ENCODE peak calls at places on chromosomes 5 and 9, in nine cellular contexts. H, M, Z, U, I, A, E, B and Q are unnamed samples.

GRCh38 chr9:136507992-136508375 is 25.1 kb upstream of the SEC16A start:
- DNase-seq in H (no peak), M (no peak), Z (no peak), U (no peak), I (no peak), A (no peak), E (no peak), B (no peak), Q (no peak)

GRCh38 chr9:12723409-12724028 is 30.3 kb downstream of the TYRP1 start:
- DNase-seq in H (no peak), M (no peak), Z (peak), U (no peak), I (no peak), A (peak), E (no peak), B (peak), Q (no peak)

GRCh38 chr9:78898239-78898638 is 601.3 kb downstream of the PSAT1 start:
- DNase-seq in H (no peak), M (no peak), Z (no peak), U (no peak), I (no peak), A (no peak), E (no peak), B (no peak), Q (no peak)

GRCh38 chr5:138874771-138875628 is at the start of gene LRRTM2:
- DNase-seq in H (no peak), M (no peak), Z (peak), U (no peak), I (no peak), A (peak), E (no peak), B (peak), Q (no peak)

GRCh38 chr9:22026696-22027095 is 17.6 kb upstream of the CDKN2B start:
- DNase-seq in H (no peak), M (no peak), Z (no peak), U (no peak), I (no peak), A (no peak), E (no peak), B (no peak), Q (no peak)

GRCh38 chr9:94941211-94941875 is 214.8 kb downstream of the AOPEP start:
- DNase-seq in H (no peak), M (no peak), Z (no peak), U (peak), I (no peak), A (peak), E (no peak), B (peak), Q (no peak)

GRCh38 chr5:52988335-52989024 is 672 bp upstream of the ITGA2 start:
- DNase-seq in H (no peak), M (no peak), Z (no peak), U (no peak), I (no peak), A (no peak), E (no peak), B (no peak), Q (no peak)

GRCh38 chr9:83972286-83972685 is 7.7 kb downstream of the HNRNPK start:
- DNase-seq in H (no peak), M (no peak), Z (no peak), U (no peak), I (no peak), A (no peak), E (no peak), B (peak), Q (no peak)

GRCh38 chr5:285991-286557 is 14.6 kb downstream of the PDCD6 start:
- DNase-seq in H (no peak), M (no peak), Z (peak), U (peak), I (no peak), A (no peak), E (no peak), B (no peak), Q (no peak)

GRCh38 chr9:70120834-70121510 is 77.3 kb downstream of the MAMDC2 start:
- DNase-seq in H (peak), M (no peak), Z (peak), U (peak), I (no peak), A (peak), E (no peak), B (peak), Q (peak)

GRCh38 chr5:177357459-177358332 is at the start of gene RGS14:
- DNase-seq in H (no peak), M (no peak), Z (peak), U (peak), I (peak), A (peak), E (peak), B (no peak), Q (no peak)

GRCh38 chr5:107424461-107424860 is 246.3 kb downstream of the EFNA5 start:
- DNase-seq in H (no peak), M (no peak), Z (peak), U (no peak), I (no peak), A (peak), E (no peak), B (peak), Q (no peak)

GRCh38 chr5:123460296-123460729 is 37.1 kb upstream of the CEP120 start:
- DNase-seq in H (no peak), M (no peak), Z (no peak), U (peak), I (no peak), A (peak), E (no peak), B (no peak), Q (no peak)

GRCh38 chr5:149341846-149342245 is 3.5 kb upstream of the GRPEL2 start:
- DNase-seq in H (no peak), M (no peak), Z (no peak), U (no peak), I (no peak), A (no peak), E (no peak), B (no peak), Q (no peak)

GRCh38 chr5:91146905-91147600 is 236.1 kb downstream of the ARRDC3 start:
- DNase-seq in H (peak), M (no peak), Z (no peak), U (no peak), I (peak), A (no peak), E (peak), B (no peak), Q (no peak)

GRCh38 chr9:124467410-124468060 is 17.3 kb downstream of the ADGRD2 start:
- DNase-seq in H (no peak), M (no peak), Z (no peak), U (no peak), I (peak), A (no peak), E (no peak), B (no peak), Q (no peak)

GRCh38 chr5:68074048-68074632 is 141.4 kb upstream of the PIK3R1 start:
- DNase-seq in H (no peak), M (no peak), Z (no peak), U (no peak), I (no peak), A (no peak), E (no peak), B (peak), Q (no peak)

GRCh38 chr5:58582004-58582403 is 871 bp upstream of the RAB3C start:
- DNase-seq in H (no peak), M (peak), Z (no peak), U (no peak), I (peak), A (no peak), E (no peak), B (no peak), Q (no peak)

GRCh38 chr5:179142434-179143198 is 82.4 kb downstream of the ZNF354C start:
- DNase-seq in H (no peak), M (no peak), Z (peak), U (no peak), I (no peak), A (peak), E (no peak), B (peak), Q (no peak)

GRCh38 chr9:130017035-130017909 is 25.7 kb downstream of the FNBP1 start:
- DNase-seq in H (no peak), M (no peak), Z (no peak), U (no peak), I (no peak), A (no peak), E (no peak), B (no peak), Q (no peak)

GRCh38 chr9:124776952-124777645 is at the start of gene OLFML2A:
- DNase-seq in H (no peak), M (peak), Z (peak), U (peak), I (no peak), A (no peak), E (no peak), B (peak), Q (no peak)

GRCh38 chr5:59873113-59873512 is 20.4 kb downstream of the PDE4D start:
- DNase-seq in H (no peak), M (no peak), Z (peak), U (no peak), I (no peak), A (peak), E (no peak), B (peak), Q (no peak)

GRCh38 chr5:163649522-163649921 is 144.1 kb downstream of the MAT2B start:
- DNase-seq in H (no peak), M (no peak), Z (peak), U (no peak), I (no peak), A (peak), E (no peak), B (peak), Q (no peak)

GRCh38 chr9:108363321-108363720 is 492.5 kb downstream of the ACTL7B start:
- DNase-seq in H (no peak), M (no peak), Z (no peak), U (no peak), I (no peak), A (no peak), E (no peak), B (no peak), Q (no peak)

GRCh38 chr9:35518981-35519679 is 29.2 kb downstream of the RUSC2 start:
- DNase-seq in H (no peak), M (no peak), Z (peak), U (no peak), I (no peak), A (peak), E (no peak), B (peak), Q (no peak)

GRCh38 chr5:80097516-80097915 is 62.4 kb downstream of the THBS4 start:
- DNase-seq in H (no peak), M (no peak), Z (no peak), U (no peak), I (no peak), A (no peak), E (no peak), B (no peak), Q (no peak)

GRCh38 chr9:6414291-6414690 is 1.3 kb downstream of the UHRF2 start:
- DNase-seq in H (no peak), M (peak), Z (peak), U (no peak), I (no peak), A (peak), E (no peak), B (peak), Q (no peak)

GRCh38 chr5:17184596-17184995 is 32.8 kb upstream of the BASP1 start:
- DNase-seq in H (no peak), M (no peak), Z (peak), U (no peak), I (no peak), A (no peak), E (no peak), B (no peak), Q (no peak)

GRCh38 chr5:151155149-151155776 is 2.3 kb downstream of the ANXA6 start:
- DNase-seq in H (no peak), M (no peak), Z (no peak), U (peak), I (no peak), A (no peak), E (no peak), B (peak), Q (no peak)

GRCh38 chr5:132669455-132669820 is 4.4 kb upstream of the IL4 start:
- DNase-seq in H (no peak), M (no peak), Z (no peak), U (no peak), I (no peak), A (no peak), E (no peak), B (no peak), Q (peak)

GRCh38 chr9:14813336-14814020 is 90.9 kb upstream of the CER1 start:
- DNase-seq in H (no peak), M (no peak), Z (peak), U (no peak), I (no peak), A (peak), E (no peak), B (peak), Q (no peak)

GRCh38 chr9:134378901-134379338 is 52.7 kb downstream of the RXRA start:
- DNase-seq in H (no peak), M (no peak), Z (peak), U (peak), I (no peak), A (no peak), E (no peak), B (peak), Q (no peak)

GRCh38 chr5:137300411-137301240 is 198.5 kb downstream of the SPOCK1 start:
- DNase-seq in H (no peak), M (no peak), Z (peak), U (no peak), I (no peak), A (peak), E (no peak), B (peak), Q (no peak)

GRCh38 chr5:128667148-128667547 is 129.1 kb upstream of the FBN2 start:
- DNase-seq in H (no peak), M (no peak), Z (no peak), U (no peak), I (no peak), A (no peak), E (no peak), B (no peak), Q (no peak)
- TF ChIP-seq CTCF in H (no peak), M (no peak), Z (peak), U (no peak), I (peak), A (no peak), E (no peak), B (no peak), Q (no peak)

DNA sequence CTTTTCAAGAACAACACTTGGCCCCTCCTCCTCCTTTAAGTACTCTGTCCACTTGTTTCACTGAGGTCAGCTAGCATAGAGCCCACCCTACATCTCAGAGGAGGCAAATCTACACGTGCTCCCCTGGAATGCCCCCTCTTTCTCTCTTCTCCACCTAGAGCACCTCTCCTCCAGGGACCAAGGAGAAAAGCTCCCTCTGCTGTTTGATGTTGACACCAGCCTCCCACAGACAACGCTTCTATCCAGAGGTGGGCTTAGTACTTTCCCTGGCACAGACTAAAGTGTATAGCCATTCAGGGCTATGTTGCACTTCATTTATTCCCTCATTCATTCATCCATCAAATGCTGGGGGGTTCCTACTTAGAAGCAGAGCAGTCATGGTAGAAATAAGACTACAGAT is 68.2 kb upstream of the TAF1L start:
- DNase-seq in H (no peak), M (no peak), Z (no peak), U (no peak), I (no peak), A (no peak), E (no peak), B (no peak), Q (no peak)
- TF ChIP-seq CTCF in H (no peak), M (no peak), Z (peak), U (no peak), I (peak), A (no peak), E (no peak), B (peak), Q (no peak)

GRCh38 chr5:134103397-134103796 is 11.1 kb upstream of the TCF7 start:
- DNase-seq in H (no peak), M (no peak), Z (no peak), U (no peak), I (no peak), A (no peak), E (no peak), B (no peak), Q (no peak)

GRCh38 chr5:134099939-134100282 is 14.6 kb upstream of the TCF7 start:
- DNase-seq in H (no peak), M (no peak), Z (no peak), U (no peak), I (peak), A (no peak), E (no peak), B (no peak), Q (no peak)

GRCh38 chr5:134100283-134101011 is 14.0 kb upstream of the TCF7 start:
- DNase-seq in H (no peak), M (no peak), Z (peak), U (peak), I (no peak), A (peak), E (no peak), B (peak), Q (no peak)

GRCh38 chr5:134103998-134104612 is 10.4 kb upstream of the TCF7 start:
- DNase-seq in H (no peak), M (no peak), Z (no peak), U (no peak), I (no peak), A (no peak), E (no peak), B (no peak), Q (no peak)

DNA sequence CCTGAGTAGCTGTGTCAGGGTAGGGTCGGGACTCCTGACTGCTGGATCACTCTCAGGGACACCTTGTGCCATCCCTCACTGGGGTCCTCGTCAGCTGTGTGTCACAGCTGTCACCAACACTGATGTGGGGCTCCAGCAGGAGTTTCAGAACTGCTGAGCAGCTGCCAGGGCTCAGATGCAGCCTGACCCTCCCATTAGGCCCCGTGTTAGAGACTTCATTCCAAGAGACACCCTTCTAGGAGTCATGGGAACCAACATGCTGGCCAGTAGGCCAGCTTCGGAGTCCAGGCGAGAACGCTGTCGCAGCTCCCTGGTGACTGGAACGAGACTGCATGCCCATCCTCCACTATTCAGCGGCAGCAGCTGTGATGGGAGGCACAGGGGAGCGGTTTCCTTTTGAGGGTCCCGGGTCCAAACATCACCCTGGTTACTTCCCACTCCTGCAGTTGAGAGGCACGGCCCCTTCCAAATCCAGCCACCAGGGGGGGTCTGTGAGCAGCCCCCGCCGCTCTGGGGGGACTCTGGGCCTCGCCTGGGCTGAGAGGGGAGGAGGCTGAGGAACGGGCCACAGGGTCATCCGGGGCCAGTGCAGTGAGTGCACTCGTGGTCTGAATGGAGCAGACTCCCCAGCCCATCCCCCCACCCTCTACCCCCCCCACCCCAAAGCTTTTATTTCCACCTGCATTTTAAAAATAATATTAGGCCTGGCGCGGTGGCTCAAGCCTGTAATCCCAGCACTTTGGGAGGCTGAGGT is 12.6 kb upstream of the TCF7 start:
- DNase-seq in H (peak), M (peak), Z (no peak), U (peak), I (peak), A (peak), E (no peak), B (peak), Q (no peak)
- TF ChIP-seq CTCF in H (peak), M (peak), Z (peak), U (peak), I (peak), A (peak), E (peak), B (peak), Q (peak)

GRCh38 chr5:135216072-135216812 is 182.2 kb upstream of the PITX1 start:
- DNase-seq in H (peak), M (no peak), Z (no peak), U (no peak), I (no peak), A (no peak), E (no peak), B (no peak), Q (peak)

GRCh38 chr5:135219239-135219638 is 179.8 kb downstream of the MACROH2A1 start:
- DNase-seq in H (no peak), M (no peak), Z (no peak), U (no peak), I (no peak), A (no peak), E (no peak), B (no peak), Q (no peak)

GRCh38 chr5:135216813-135217154 is 182.2 kb downstream of the MACROH2A1 start:
- DNase-seq in H (no peak), M (no peak), Z (no peak), U (no peak), I (no peak), A (no peak), E (no peak), B (no peak), Q (no peak)

GRCh38 chr5:135218486-135218755 is 180.6 kb downstream of the MACROH2A1 start:
- DNase-seq in H (no peak), M (no peak), Z (no peak), U (no peak), I (no peak), A (no peak), E (no peak), B (no peak), Q (no peak)

GRCh38 chr5:135217669-135218485 is 181.2 kb downstream of the MACROH2A1 start:
- DNase-seq in H (peak), M (peak), Z (no peak), U (no peak), I (no peak), A (no peak), E (no peak), B (no peak), Q (peak)
- TF ChIP-seq CTCF in H (no peak), M (peak), Z (peak), U (no peak), I (no peak), A (peak), E (no peak), B (no peak), Q (no peak)